ENCODE peak calls at places on chromosomes 7 and 10, in seven cellular contexts. Y, C, T, G, D, E and J are unnamed samples.

GRCh38 chr10:132532784-132533560 is 4.6 kb upstream of the INPP5A start:
- DNase-seq in Y (no peak), C (no peak), T (peak), G (peak), D (no peak), E (no peak), J (no peak)

GRCh38 chr7:105028004-105028403 is 14.0 kb downstream of the KMT2E start:
- DNase-seq in Y (no peak), C (no peak), T (no peak), G (no peak), D (no peak), E (no peak), J (no peak)

GRCh38 chr7:87875151-87876039 is 765 bp downstream of the SLC25A40 start:
- DNase-seq in Y (no peak), C (no peak), T (no peak), G (peak), D (no peak), E (peak), J (peak)

GRCh38 chr10:1406172-1406975 is 331.0 kb downstream of the ADARB2 start:
- DNase-seq in Y (no peak), C (no peak), T (no peak), G (no peak), D (no peak), E (no peak), J (no peak)

GRCh38 chr7:108001759-108002725 is 919 bp downstream of the LAMB1 start:
- DNase-seq in Y (no peak), C (no peak), T (no peak), G (peak), D (peak), E (no peak), J (peak)

GRCh38 chr10:102633848-102634247 is 10.4 kb upstream of the TRIM8 start:
- DNase-seq in Y (no peak), C (no peak), T (no peak), G (no peak), D (peak), E (no peak), J (no peak)

GRCh38 chr7:64795176-64795575 is 948 bp downstream of the ZNF138 start:
- DNase-seq in Y (no peak), C (no peak), T (no peak), G (no peak), D (no peak), E (peak), J (no peak)

GRCh38 chr10:103654925-103655324 is 161.4 kb downstream of the NEURL1 start:
- DNase-seq in Y (no peak), C (no peak), T (no peak), G (no peak), D (no peak), E (no peak), J (no peak)

GRCh38 chr10:79159141-79159619 is 90.4 kb downstream of the ZMIZ1 start:
- DNase-seq in Y (no peak), C (no peak), T (no peak), G (peak), D (peak), E (no peak), J (no peak)